ENCODE peak calls at places on chromosomes 5 and 9, in nine cellular contexts. One of them, this sample, is unnamed.

GRCh38 chr5:99022250-99022649 is 93.4 kb upstream of the CHD1 start:
- DNase-seq in retina: no peak
- DNase-seq in activated naive CD8-positive, alpha-beta T cell treated with anti-CD3 and anti-CD28 coated beads, Interleukin-2, amount 50 U/mL, for 24 hours: no peak
- DNase-seq in left colon: no peak
- DNase-seq in activated naive CD4-positive, alpha-beta T cell treated with anti-CD3 and anti-CD28 coated beads for 36 hours: no peak
- DNase-seq in MG63: no peak
- DNase-seq in H7: no peak
- DNase-seq in kidney epithelial cell: no peak
- DNase-seq in AG08396: no peak
- DNase-seq in this sample: no peak

GRCh38 chr9:113873926-113874325 is 2.2 kb upstream of the ZNF618 start:
- DNase-seq in retina: no peak
- DNase-seq in activated naive CD8-positive, alpha-beta T cell treated with anti-CD3 and anti-CD28 coated beads, Interleukin-2, amount 50 U/mL, for 24 hours: no peak
- DNase-seq in left colon: no peak
- DNase-seq in activated naive CD4-positive, alpha-beta T cell treated with anti-CD3 and anti-CD28 coated beads for 36 hours: no peak
- DNase-seq in MG63: no peak
- DNase-seq in H7: no peak
- DNase-seq in kidney epithelial cell: no peak
- DNase-seq in AG08396: no peak
- DNase-seq in this sample: no peak

GRCh38 chr9:79264511-79265448 is 307.0 kb upstream of the TLE4 start:
- DNase-seq in retina: peak
- DNase-seq in activated naive CD8-positive, alpha-beta T cell treated with anti-CD3 and anti-CD28 coated beads, Interleukin-2, amount 50 U/mL, for 24 hours: no peak
- DNase-seq in left colon: no peak
- DNase-seq in activated naive CD4-positive, alpha-beta T cell treated with anti-CD3 and anti-CD28 coated beads for 36 hours: no peak
- DNase-seq in MG63: no peak
- DNase-seq in H7: no peak
- DNase-seq in kidney epithelial cell: no peak
- DNase-seq in AG08396: no peak
- DNase-seq in this sample: peak

GRCh38 chr5:17441351-17441750 is 56.7 kb upstream of the TAF11L2 start:
- DNase-seq in retina: no peak
- DNase-seq in activated naive CD8-positive, alpha-beta T cell treated with anti-CD3 and anti-CD28 coated beads, Interleukin-2, amount 50 U/mL, for 24 hours: no peak
- DNase-seq in left colon: no peak
- DNase-seq in activated naive CD4-positive, alpha-beta T cell treated with anti-CD3 and anti-CD28 coated beads for 36 hours: no peak
- DNase-seq in MG63: peak
- DNase-seq in H7: no peak
- DNase-seq in kidney epithelial cell: no peak
- DNase-seq in AG08396: peak
- DNase-seq in this sample: no peak

GRCh38 chr5:88892669-88893068 is 9.7 kb upstream of the MEF2C start:
- DNase-seq in retina: no peak
- DNase-seq in activated naive CD8-positive, alpha-beta T cell treated with anti-CD3 and anti-CD28 coated beads, Interleukin-2, amount 50 U/mL, for 24 hours: no peak
- DNase-seq in left colon: no peak
- DNase-seq in activated naive CD4-positive, alpha-beta T cell treated with anti-CD3 and anti-CD28 coated beads for 36 hours: no peak
- DNase-seq in MG63: no peak
- DNase-seq in H7: no peak
- DNase-seq in kidney epithelial cell: no peak
- DNase-seq in AG08396: no peak
- DNase-seq in this sample: no peak

GRCh38 chr5:15791859-15792258 is 291.9 kb downstream of the FBXL7 start:
- DNase-seq in retina: no peak
- DNase-seq in activated naive CD8-positive, alpha-beta T cell treated with anti-CD3 and anti-CD28 coated beads, Interleukin-2, amount 50 U/mL, for 24 hours: no peak
- DNase-seq in left colon: no peak
- DNase-seq in activated naive CD4-positive, alpha-beta T cell treated with anti-CD3 and anti-CD28 coated beads for 36 hours: no peak
- DNase-seq in MG63: no peak
- DNase-seq in H7: no peak
- DNase-seq in kidney epithelial cell: no peak
- DNase-seq in AG08396: peak
- DNase-seq in this sample: no peak

GRCh38 chr9:112110094-112110772 is 64.9 kb downstream of the SUSD1 start:
- DNase-seq in retina: no peak
- DNase-seq in activated naive CD8-positive, alpha-beta T cell treated with anti-CD3 and anti-CD28 coated beads, Interleukin-2, amount 50 U/mL, for 24 hours: no peak
- DNase-seq in left colon: no peak
- DNase-seq in activated naive CD4-positive, alpha-beta T cell treated with anti-CD3 and anti-CD28 coated beads for 36 hours: no peak
- DNase-seq in MG63: no peak
- DNase-seq in H7: no peak
- DNase-seq in kidney epithelial cell: no peak
- DNase-seq in AG08396: no peak
- DNase-seq in this sample: no peak

GRCh38 chr9:98142925-98143481 is 24.0 kb upstream of the TRIM14 start:
- DNase-seq in retina: peak
- DNase-seq in activated naive CD8-positive, alpha-beta T cell treated with anti-CD3 and anti-CD28 coated beads, Interleukin-2, amount 50 U/mL, for 24 hours: no peak
- DNase-seq in left colon: peak
- DNase-seq in activated naive CD4-positive, alpha-beta T cell treated with anti-CD3 and anti-CD28 coated beads for 36 hours: no peak
- DNase-seq in MG63: no peak
- DNase-seq in H7: no peak
- DNase-seq in kidney epithelial cell: no peak
- DNase-seq in AG08396: no peak
- DNase-seq in this sample: no peak

GRCh38 chr5:66841264-66841663 is 245.1 kb downstream of the MAST4 start:
- DNase-seq in retina: no peak
- DNase-seq in activated naive CD8-positive, alpha-beta T cell treated with anti-CD3 and anti-CD28 coated beads, Interleukin-2, amount 50 U/mL, for 24 hours: no peak
- DNase-seq in left colon: no peak
- DNase-seq in activated naive CD4-positive, alpha-beta T cell treated with anti-CD3 and anti-CD28 coated beads for 36 hours: no peak
- DNase-seq in MG63: no peak
- DNase-seq in H7: no peak
- DNase-seq in kidney epithelial cell: no peak
- DNase-seq in AG08396: no peak
- DNase-seq in this sample: no peak

GRCh38 chr9:125409217-125409636 is 147.6 kb downstream of the GAPVD1 start:
- DNase-seq in retina: no peak
- DNase-seq in activated naive CD8-positive, alpha-beta T cell treated with anti-CD3 and anti-CD28 coated beads, Interleukin-2, amount 50 U/mL, for 24 hours: no peak
- DNase-seq in left colon: no peak
- DNase-seq in activated naive CD4-positive, alpha-beta T cell treated with anti-CD3 and anti-CD28 coated beads for 36 hours: peak
- DNase-seq in MG63: peak
- DNase-seq in H7: peak
- DNase-seq in kidney epithelial cell: no peak
- DNase-seq in AG08396: no peak
- DNase-seq in this sample: no peak

GRCh38 chr5:60977956-60978737 is 33.1 kb downstream of the NDUFAF2 start:
- DNase-seq in retina: no peak
- DNase-seq in activated naive CD8-positive, alpha-beta T cell treated with anti-CD3 and anti-CD28 coated beads, Interleukin-2, amount 50 U/mL, for 24 hours: no peak
- DNase-seq in left colon: no peak
- DNase-seq in activated naive CD4-positive, alpha-beta T cell treated with anti-CD3 and anti-CD28 coated beads for 36 hours: no peak
- DNase-seq in MG63: no peak
- DNase-seq in H7: no peak
- DNase-seq in kidney epithelial cell: no peak
- DNase-seq in AG08396: no peak
- DNase-seq in this sample: no peak

GRCh38 chr5:3862906-3863305 is 267.3 kb downstream of the IRX1 start:
- DNase-seq in retina: no peak
- DNase-seq in activated naive CD8-positive, alpha-beta T cell treated with anti-CD3 and anti-CD28 coated beads, Interleukin-2, amount 50 U/mL, for 24 hours: no peak
- DNase-seq in left colon: no peak
- DNase-seq in activated naive CD4-positive, alpha-beta T cell treated with anti-CD3 and anti-CD28 coated beads for 36 hours: no peak
- DNase-seq in MG63: no peak
- DNase-seq in H7: no peak
- DNase-seq in kidney epithelial cell: no peak
- DNase-seq in AG08396: no peak
- DNase-seq in this sample: no peak

GRCh38 chr5:124371121-124371706 is 375.2 kb downstream of the ZNF608 start:
- DNase-seq in retina: no peak
- DNase-seq in activated naive CD8-positive, alpha-beta T cell treated with anti-CD3 and anti-CD28 coated beads, Interleukin-2, amount 50 U/mL, for 24 hours: no peak
- DNase-seq in left colon: peak
- DNase-seq in activated naive CD4-positive, alpha-beta T cell treated with anti-CD3 and anti-CD28 coated beads for 36 hours: no peak
- DNase-seq in MG63: peak
- DNase-seq in H7: no peak
- DNase-seq in kidney epithelial cell: no peak
- DNase-seq in AG08396: peak
- DNase-seq in this sample: no peak

GRCh38 chr5:143251946-143252345 is 151.5 kb downstream of the NR3C1 start:
- DNase-seq in retina: no peak
- DNase-seq in activated naive CD8-positive, alpha-beta T cell treated with anti-CD3 and anti-CD28 coated beads, Interleukin-2, amount 50 U/mL, for 24 hours: no peak
- DNase-seq in left colon: no peak
- DNase-seq in activated naive CD4-positive, alpha-beta T cell treated with anti-CD3 and anti-CD28 coated beads for 36 hours: no peak
- DNase-seq in MG63: no peak
- DNase-seq in H7: no peak
- DNase-seq in kidney epithelial cell: no peak
- DNase-seq in AG08396: no peak
- DNase-seq in this sample: no peak

GRCh38 chr5:50655067-50655809 is 11.2 kb upstream of the PARP8 start:
- DNase-seq in retina: no peak
- DNase-seq in activated naive CD8-positive, alpha-beta T cell treated with anti-CD3 and anti-CD28 coated beads, Interleukin-2, amount 50 U/mL, for 24 hours: no peak
- DNase-seq in left colon: no peak
- DNase-seq in activated naive CD4-positive, alpha-beta T cell treated with anti-CD3 and anti-CD28 coated beads for 36 hours: no peak
- DNase-seq in MG63: no peak
- DNase-seq in H7: no peak
- DNase-seq in kidney epithelial cell: no peak
- DNase-seq in AG08396: no peak
- DNase-seq in this sample: no peak

This sample was measured in GF-D8.